ENCODE peak calls at places on chromosomes 6 and 20, in nine cellular contexts. K, E, U, X, Q, A, Z, I and N are unnamed samples.

GRCh38 chr6:150037526-150038201 is 12.3 kb upstream of the RAET1L start:
- DNase-seq in K (peak; percentile 30), E (no peak), U (no peak), X (no peak), Q (no peak), A (no peak), Z (no peak), I (no peak), N (no peak)

GRCh38 chr6:66851930-66852329 is 1144.9 kb upstream of the EYS start:
- DNase-seq in K (no peak), E (no peak), U (peak; percentile 0), X (no peak), Q (no peak), A (no peak), Z (no peak), I (no peak), N (no peak)

GRCh38 chr6:113290684-113291083 is 566.5 kb upstream of the MARCKS start:
- DNase-seq in K (no peak), E (no peak), U (no peak), X (no peak), Q (no peak), A (no peak), Z (no peak), I (no peak), N (no peak)

GRCh38 chr6:14382381-14383236 is 265.0 kb downstream of the CD83 start:
- DNase-seq in K (no peak), E (no peak), U (no peak), X (no peak), Q (no peak), A (no peak), Z (no peak), I (no peak), N (no peak)

GRCh38 chr20:19213946-19214490 is 1.6 kb downstream of the SLC24A3 start:
- DNase-seq in K (no peak), E (no peak), U (no peak), X (no peak), Q (no peak), A (no peak), Z (no peak), I (no peak), N (no peak)

GRCh38 chr6:132063738-132064137 is 112.6 kb upstream of the CCN2 start:
- DNase-seq in K (no peak), E (no peak), U (peak; percentile 91), X (no peak), Q (no peak), A (no peak), Z (no peak), I (no peak), N (no peak)

GRCh38 chr20:57661201-57662027 is 41.2 kb upstream of the ZBP1 start:
- DNase-seq in K (peak; percentile 10), E (no peak), U (no peak), X (no peak), Q (no peak), A (peak; percentile 58), Z (peak; percentile 47), I (no peak), N (no peak)

GRCh38 chr20:16477632-16478031 is 95.6 kb downstream of the KIF16B start:
- DNase-seq in K (no peak), E (no peak), U (peak; percentile 19), X (no peak), Q (no peak), A (no peak), Z (no peak), I (no peak), N (no peak)

GRCh38 chr20:37102571-37102970 is 6.8 kb upstream of the RBL1 start:
- DNase-seq in K (no peak), E (no peak), U (no peak), X (no peak), Q (no peak), A (no peak), Z (no peak), I (no peak), N (no peak)

GRCh38 chr6:4676016-4676415 is 100.2 kb upstream of the CDYL start:
- DNase-seq in K (no peak), E (no peak), U (no peak), X (no peak), Q (no peak), A (no peak), Z (no peak), I (no peak), N (no peak)